ENCODE peak calls at places on chromosomes 12 and 14, in five cellular contexts. D is astrocyte of the spinal cord, S is A549, X is AG09309, E is fibroblast of lung. L is an unnamed sample.
A peak's percentile ranks its signal among the peaks of the same experiment; 100 is the strongest.

GRCh38 chr14:100466111-100466856 is 120.9 kb downstream of the BEGAIN start:
- DNase-seq in X (no peak), D (no peak), S (no peak), E (no peak), L (no peak)

GRCh38 chr12:46676396-46676795 is 149.4 kb downstream of the SLC38A4 start:
- DNase-seq in E (no peak), X (no peak), D (no peak), S (no peak), L (no peak)

GRCh38 chr12:10672231-10672868 is 1.5 kb downstream of the STYK1 start:
- DNase-seq in S (no peak), X (no peak), E (no peak), D (no peak), L (no peak)

GRCh38 chr12:553216-554000 is 93.7 kb downstream of the B4GALNT3 start:
- DNase-seq in D (no peak), E (no peak), X (no peak), S (no peak), L (no peak)

GRCh38 chr12:6464531-6464930 is 5.9 kb downstream of the VAMP1 start:
- DNase-seq in E (no peak), S (no peak), X (no peak), D (no peak), L (no peak)

GRCh38 chr12:119659289-119659897 is 8.5 kb upstream of the PRKAB1 start:
- DNase-seq in D (peak; percentile 25), S (peak; percentile 26), E (peak; percentile 34), X (no peak), L (no peak)

GRCh38 chr12:132356686-132357622 is 27.6 kb upstream of the GALNT9 start:
- DNase-seq in S (peak; percentile 52), X (peak; percentile 8), E (peak; percentile 50), D (peak; percentile 48), L (no peak)

GRCh38 chr14:50083467-50084337 is 32.7 kb downstream of the VCPKMT start:
- DNase-seq in X (no peak), E (no peak), D (no peak), S (no peak), L (no peak)

GRCh38 chr14:103105580-103106168 is 11.1 kb downstream of the EXOC3L4 start:
- DNase-seq in E (no peak), X (no peak), S (no peak), D (no peak), L (no peak)

GRCh38 chr12:701896-702539 is 38.8 kb upstream of the NINJ2 start:
- DNase-seq in E (no peak), X (no peak), D (no peak), S (no peak), L (no peak)

GRCh38 chr14:68553326-68553725 is 239.5 kb downstream of the ZFP36L1 start:
- DNase-seq in S (no peak), E (no peak), X (no peak), D (no peak), L (no peak)

GRCh38 chr12:89947437-89948265 is 239.0 kb upstream of the ATP2B1 start:
- DNase-seq in E (peak; percentile 96), X (peak; percentile 87), D (peak; percentile 92), S (peak; percentile 92), L (peak; percentile 55)

GRCh38 chr12:73330584-73331351 is 1058.6 kb downstream of the TRHDE start:
- DNase-seq in X (no peak), D (no peak), S (no peak), E (no peak), L (no peak)

GRCh38 chr12:123233505-123234299 is 466 bp downstream of the MTRFR start:
- DNase-seq in D (no peak), S (no peak), E (no peak), X (no peak), L (no peak)

GRCh38 chr14:65940056-65940735 is 527.7 kb downstream of the FUT8 start:
- DNase-seq in D (no peak), E (no peak), X (no peak), S (peak; percentile 51), L (no peak)

GRCh38 chr12:42958271-42958674 is 368.7 kb upstream of the PRICKLE1 start:
- DNase-seq in X (no peak), S (no peak), D (peak; percentile 55), E (peak; percentile 33), L (no peak)

GRCh38 chr12:992647-993046 is 1.6 kb downstream of the ERC1 start:
- DNase-seq in E (peak; percentile 46), D (no peak), X (no peak), S (no peak), L (no peak)

GRCh38 chr12:15244341-15244740 is 23.1 kb upstream of the RERG start:
- DNase-seq in D (no peak), E (peak; percentile 36), X (no peak), S (no peak), L (no peak)

GRCh38 chr12:54439521-54440255 is 20.6 kb upstream of the ITGA5 start:
- DNase-seq in X (peak; percentile 65), E (peak; percentile 84), D (peak; percentile 75), S (peak; percentile 69), L (peak; percentile 68)

GRCh38 chr14:58272589-58273372 is 25.6 kb upstream of the ARID4A start:
- DNase-seq in X (no peak), E (peak; percentile 57), S (peak; percentile 75), D (peak; percentile 67), L (peak; percentile 34)

GRCh38 chr14:92897922-92898599 is 24.9 kb upstream of the CHGA start:
- DNase-seq in E (no peak), X (no peak), D (no peak), S (no peak), L (no peak)

GRCh38 chr12:67442347-67442841 is 173.2 kb downstream of the CAND1 start:
- DNase-seq in E (no peak), D (no peak), S (no peak), X (no peak), L (no peak)

GRCh38 chr14:60051690-60052324 is 39.9 kb upstream of the PCNX4 start:
- DNase-seq in S (no peak), X (peak; percentile 10), E (peak; percentile 47), D (peak; percentile 35), L (peak; percentile 23)

GRCh38 chr12:6072302-6072752 is 52.1 kb downstream of the VWF start:
- DNase-seq in S (peak; percentile 66), E (peak; percentile 53), D (peak; percentile 49), X (no peak), L (no peak)

GRCh38 chr12:20420557-20420956 is 52.2 kb downstream of the PDE3A start:
- DNase-seq in D (no peak), E (no peak), S (no peak), X (no peak), L (no peak)

GRCh38 chr12:27319848-27320247 is 12.8 kb upstream of the BMAL2 start:
- DNase-seq in D (no peak), E (no peak), X (no peak), S (no peak), L (no peak)

GRCh38 chr14:100031506-100032281 is 33.5 kb upstream of the EVL start:
- DNase-seq in S (peak; percentile 91), X (peak; percentile 96), D (peak; percentile 97), E (peak; percentile 98), L (peak; percentile 96)

GRCh38 chr12:62627181-62627580 is 160.6 kb downstream of the MON2 start:
- DNase-seq in D (no peak), S (no peak), E (no peak), X (no peak), L (no peak)

DNA sequence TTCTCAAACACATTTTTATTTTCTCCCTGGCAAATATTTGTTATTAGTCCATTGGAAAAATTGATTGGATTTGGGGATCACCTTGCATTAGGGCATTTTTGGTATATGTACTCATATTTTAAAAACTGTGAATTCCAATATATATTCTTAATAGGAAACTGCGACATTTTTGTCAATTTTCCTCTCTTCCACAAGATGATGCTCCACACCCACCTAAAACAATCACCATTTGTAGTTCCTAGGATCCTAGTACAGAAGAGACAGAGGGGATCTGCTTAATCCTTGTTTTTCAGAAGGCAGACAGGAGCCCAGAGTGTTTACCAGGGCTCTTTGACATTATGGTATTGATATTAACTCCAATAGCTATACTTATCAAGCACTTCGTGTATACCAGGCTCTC is 22.8 kb upstream of the OASL start:
- DNase-seq in S (peak; percentile 33), X (no peak), D (no peak), E (peak; percentile 22), L (no peak)
- TF ChIP-seq CTCF in S (peak; percentile 50), X (peak; percentile 41), D (peak; percentile 12), E (peak; percentile 36), L (peak; percentile 42)

DNA sequence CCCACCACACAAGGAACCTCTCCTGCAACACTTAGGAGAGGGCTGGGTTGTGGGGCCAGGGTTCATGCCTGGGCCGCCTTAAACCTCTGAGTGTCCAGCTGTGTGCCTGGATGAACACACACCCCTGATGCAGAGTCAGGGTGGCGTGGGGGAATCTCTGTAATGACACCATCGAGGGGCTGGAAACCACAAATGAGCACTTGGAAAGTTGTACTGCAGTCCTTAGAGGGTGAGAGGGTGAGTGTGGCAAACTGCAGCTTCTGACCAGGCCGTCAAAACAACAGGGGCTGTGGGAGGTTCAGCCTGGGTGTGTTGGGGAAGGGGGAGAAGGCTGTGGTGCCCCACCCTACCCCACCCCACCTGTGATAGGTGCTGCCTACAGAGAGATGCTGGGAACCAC is 12.4 kb upstream of the KRT5 start:
- DNase-seq in D (no peak), E (no peak), S (no peak), X (no peak), L (no peak)
- H3K4me3 ChIP-seq in D (no peak overlapping the region), E (no peak overlapping the region), S (no peak overlapping the region), X (no peak overlapping the region), L (no peak overlapping the region)

GRCh38 chr12:51695241-51696010 is 104.4 kb downstream of the SCN8A start:
- DNase-seq in D (no peak), X (no peak), E (no peak), S (no peak), L (no peak)
- TF ChIP-seq CTCF in D (no peak), X (no peak), E (no peak), S (no peak), L (no peak)

GRCh38 chr12:109572506-109572845 is 828 bp downstream of the MMAB start:
- DNase-seq in D (peak; percentile 6), S (no peak), X (no peak), E (no peak), L (no peak)
- H3K4me3 ChIP-seq in D (peak overlapping the region; percentile 89), S (peak overlapping the region; percentile 77), X (peak overlapping the region; percentile 51), E (peak overlapping the region; percentile 81), L (peak overlapping the region; percentile 73)

DNA sequence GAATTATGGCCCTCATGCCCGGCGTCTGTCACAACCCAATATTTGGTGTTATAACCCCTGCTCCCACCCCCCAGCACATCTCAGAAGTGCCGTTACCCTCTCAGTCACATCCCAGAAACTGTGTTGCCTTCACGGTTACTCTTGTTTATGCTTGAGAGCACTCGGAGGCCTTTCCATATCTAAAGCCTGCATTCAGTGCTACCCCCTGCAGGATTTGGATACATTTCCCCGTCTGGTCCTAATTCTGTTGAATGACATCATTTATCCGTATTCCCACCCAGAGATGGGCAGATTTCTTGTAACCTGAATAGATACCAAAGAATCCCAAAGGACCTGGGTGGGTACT is 19.1 kb upstream of the FOS start:
- DNase-seq in E (peak; percentile 75), X (no peak), D (peak; percentile 79), S (no peak), L (peak; percentile 59)
- TF ChIP-seq CTCF in E (peak; percentile 14), X (peak; percentile 30), D (peak; percentile 26), S (no peak), L (no peak)

GRCh38 chr14:106879241-106879640 is 1352.9 kb downstream of the TMEM121 start:
- DNase-seq in E (no peak), S (peak; percentile 79), X (no peak), D (no peak), L (no peak)

GRCh38 chr14:106877527-106877926 is 1351.1 kb downstream of the TMEM121 start:
- DNase-seq in E (no peak), X (no peak), S (no peak), D (no peak), L (no peak)

GRCh38 chr14:106883218-106883692 is 1356.9 kb downstream of the TMEM121 start:
- DNase-seq in S (peak; percentile 75), D (no peak), E (no peak), X (no peak), L (no peak)
- H3K4me3 ChIP-seq in S (no peak overlapping the region), D (no peak overlapping the region), E (no peak overlapping the region), X (no peak overlapping the region), L (no peak overlapping the region)

GRCh38 chr14:31300296-31300695 is 92.7 kb upstream of the HECTD1 start:
- DNase-seq in X (no peak), S (peak; percentile 21), D (no peak), E (peak; percentile 19), L (no peak)
- TF ChIP-seq CTCF in X (peak; percentile 18), S (peak; percentile 8), D (no peak), E (no peak), L (no peak)

L was measured in astrocyte of the cerebellum.